ENCODE peak calls at places on chromosomes 7 and 10, in eight cellular contexts. One of them, this sample, is unnamed.

GRCh38 chr7:106813705-106814305 is 51.3 kb upstream of the PIK3CG start:
- DNase-seq in coronary artery: no peak
- DNase-seq in BE2C: no peak
- DNase-seq in AG10803: peak
- DNase-seq in mesothelial cell of epicardium: no peak
- DNase-seq in HCT116: no peak
- DNase-seq in Peyer's patch: no peak
- DNase-seq in neural progenitor cell: no peak
- DNase-seq in this sample: no peak

GRCh38 chr10:92822060-92822634 is 26.2 kb upstream of the EXOC6 start:
- DNase-seq in AG10803: peak
- DNase-seq in mesothelial cell of epicardium: no peak
- DNase-seq in HCT116: no peak
- DNase-seq in Peyer's patch: no peak
- DNase-seq in BE2C: no peak
- DNase-seq in coronary artery: no peak
- DNase-seq in neural progenitor cell: no peak
- DNase-seq in this sample: no peak

GRCh38 chr10:24820616-24821015 is 96.9 kb upstream of the ARHGAP21 start:
- DNase-seq in Peyer's patch: no peak
- DNase-seq in AG10803: no peak
- DNase-seq in coronary artery: no peak
- DNase-seq in BE2C: peak
- DNase-seq in mesothelial cell of epicardium: no peak
- DNase-seq in HCT116: no peak
- DNase-seq in neural progenitor cell: no peak
- DNase-seq in this sample: no peak

GRCh38 chr7:54015251-54015650 is 526.9 kb upstream of the VSTM2A start:
- DNase-seq in Peyer's patch: no peak
- DNase-seq in mesothelial cell of epicardium: no peak
- DNase-seq in BE2C: no peak
- DNase-seq in coronary artery: no peak
- DNase-seq in neural progenitor cell: peak
- DNase-seq in AG10803: no peak
- DNase-seq in HCT116: no peak
- DNase-seq in this sample: no peak

GRCh38 chr10:95419399-95419798 is 128.6 kb upstream of the PDLIM1 start:
- DNase-seq in AG10803: no peak
- DNase-seq in BE2C: no peak
- DNase-seq in neural progenitor cell: no peak
- DNase-seq in coronary artery: no peak
- DNase-seq in HCT116: no peak
- DNase-seq in Peyer's patch: no peak
- DNase-seq in mesothelial cell of epicardium: no peak
- DNase-seq in this sample: no peak

GRCh38 chr7:44461387-44461786 is 29.1 kb downstream of the NUDCD3 start:
- DNase-seq in BE2C: no peak
- DNase-seq in AG10803: peak
- DNase-seq in neural progenitor cell: no peak
- DNase-seq in coronary artery: no peak
- DNase-seq in Peyer's patch: no peak
- DNase-seq in mesothelial cell of epicardium: no peak
- DNase-seq in HCT116: no peak
- DNase-seq in this sample: no peak

GRCh38 chr7:89687266-89687665 is 467.0 kb upstream of the STEAP1 start:
- DNase-seq in Peyer's patch: no peak
- DNase-seq in BE2C: no peak
- DNase-seq in mesothelial cell of epicardium: no peak
- DNase-seq in AG10803: no peak
- DNase-seq in coronary artery: no peak
- DNase-seq in HCT116: no peak
- DNase-seq in neural progenitor cell: no peak
- DNase-seq in this sample: no peak

GRCh38 chr7:33072471-33072870 is 9.9 kb upstream of the NT5C3A start:
- DNase-seq in AG10803: peak
- DNase-seq in HCT116: no peak
- DNase-seq in Peyer's patch: no peak
- DNase-seq in BE2C: no peak
- DNase-seq in mesothelial cell of epicardium: no peak
- DNase-seq in neural progenitor cell: no peak
- DNase-seq in coronary artery: no peak
- DNase-seq in this sample: no peak

GRCh38 chr7:142646274-142646895 is 102.9 kb upstream of the PRSS1 start:
- DNase-seq in coronary artery: no peak
- DNase-seq in BE2C: no peak
- DNase-seq in neural progenitor cell: no peak
- DNase-seq in mesothelial cell of epicardium: no peak
- DNase-seq in AG10803: no peak
- DNase-seq in Peyer's patch: no peak
- DNase-seq in HCT116: no peak
- DNase-seq in this sample: no peak

GRCh38 chr7:6165521-6166325 is 106.7 kb downstream of the CYTH3 start:
- DNase-seq in neural progenitor cell: no peak
- DNase-seq in coronary artery: no peak
- DNase-seq in HCT116: no peak
- DNase-seq in mesothelial cell of epicardium: no peak
- DNase-seq in Peyer's patch: no peak
- DNase-seq in AG10803: no peak
- DNase-seq in BE2C: peak
- DNase-seq in this sample: no peak

GRCh38 chr7:77954773-77955562 is 156.4 kb downstream of the PHTF2 start:
- DNase-seq in neural progenitor cell: no peak
- DNase-seq in coronary artery: no peak
- DNase-seq in AG10803: peak
- DNase-seq in BE2C: no peak
- DNase-seq in mesothelial cell of epicardium: no peak
- DNase-seq in Peyer's patch: no peak
- DNase-seq in HCT116: no peak
- DNase-seq in this sample: no peak

GRCh38 chr10:101130984-101131961 is at the start of gene TLX1:
- DNase-seq in BE2C: peak
- DNase-seq in AG10803: no peak
- DNase-seq in HCT116: no peak
- DNase-seq in mesothelial cell of epicardium: no peak
- DNase-seq in Peyer's patch: no peak
- DNase-seq in coronary artery: no peak
- DNase-seq in neural progenitor cell: peak
- DNase-seq in this sample: no peak

GRCh38 chr7:99394188-99394502 is 14.3 kb downstream of the PDAP1 start:
- DNase-seq in Peyer's patch: no peak
- DNase-seq in coronary artery: no peak
- DNase-seq in BE2C: no peak
- DNase-seq in HCT116: no peak
- DNase-seq in mesothelial cell of epicardium: no peak
- DNase-seq in AG10803: no peak
- DNase-seq in neural progenitor cell: no peak
- DNase-seq in this sample: no peak

GRCh38 chr7:10718768-10719167 is 254.9 kb upstream of the PHF14 start:
- DNase-seq in coronary artery: no peak
- DNase-seq in BE2C: no peak
- DNase-seq in HCT116: no peak
- DNase-seq in mesothelial cell of epicardium: no peak
- DNase-seq in Peyer's patch: no peak
- DNase-seq in neural progenitor cell: no peak
- DNase-seq in AG10803: no peak
- DNase-seq in this sample: no peak

GRCh38 chr7:28570970-28571288 is 158.6 kb downstream of the CREB5 start:
- DNase-seq in BE2C: no peak
- DNase-seq in HCT116: no peak
- DNase-seq in Peyer's patch: no peak
- DNase-seq in coronary artery: no peak
- DNase-seq in neural progenitor cell: no peak
- DNase-seq in AG10803: peak
- DNase-seq in mesothelial cell of epicardium: no peak
- DNase-seq in this sample: no peak

GRCh38 chr10:122075171-122075570 is 86.2 kb downstream of the TACC2 start:
- DNase-seq in Peyer's patch: no peak
- DNase-seq in mesothelial cell of epicardium: no peak
- DNase-seq in coronary artery: no peak
- DNase-seq in AG10803: no peak
- DNase-seq in neural progenitor cell: no peak
- DNase-seq in BE2C: no peak
- DNase-seq in HCT116: no peak
- DNase-seq in this sample: no peak

GRCh38 chr7:24291271-24291670 is 7.3 kb downstream of the NPY start:
- DNase-seq in neural progenitor cell: no peak
- DNase-seq in coronary artery: no peak
- DNase-seq in mesothelial cell of epicardium: no peak
- DNase-seq in Peyer's patch: no peak
- DNase-seq in BE2C: no peak
- DNase-seq in AG10803: no peak
- DNase-seq in HCT116: no peak
- DNase-seq in this sample: no peak

GRCh38 chr7:30411897-30412296 is 66.7 kb downstream of the NOD1 start:
- DNase-seq in Peyer's patch: no peak
- DNase-seq in BE2C: no peak
- DNase-seq in coronary artery: no peak
- DNase-seq in AG10803: no peak
- DNase-seq in neural progenitor cell: no peak
- DNase-seq in mesothelial cell of epicardium: no peak
- DNase-seq in HCT116: no peak
- DNase-seq in this sample: no peak

GRCh38 chr10:44197646-44198045 is 187.3 kb downstream of the CXCL12 start:
- DNase-seq in neural progenitor cell: no peak
- DNase-seq in AG10803: no peak
- DNase-seq in coronary artery: no peak
- DNase-seq in mesothelial cell of epicardium: no peak
- DNase-seq in BE2C: no peak
- DNase-seq in Peyer's patch: no peak
- DNase-seq in HCT116: no peak
- DNase-seq in this sample: no peak

DNA sequence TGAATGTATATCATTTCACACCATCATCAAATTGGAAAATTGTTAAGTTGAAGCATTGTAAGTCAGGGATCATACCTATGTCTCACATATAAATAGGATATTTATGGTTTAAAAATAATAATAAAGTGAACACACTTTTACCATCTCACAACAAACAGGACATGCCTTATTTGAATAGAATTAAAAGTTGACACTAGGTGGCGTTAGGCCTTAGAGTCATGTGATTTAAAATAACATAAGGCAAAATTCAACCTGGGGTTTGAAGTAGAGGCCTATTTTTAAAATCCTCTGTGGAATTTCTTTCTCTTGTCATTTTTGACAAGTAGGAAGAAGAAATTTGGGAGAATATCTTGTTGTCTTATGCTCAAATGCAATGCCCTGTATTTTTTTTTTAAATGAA is 184.7 kb upstream of the PCDH15 start:
- DNase-seq in mesothelial cell of epicardium: no peak
- DNase-seq in Peyer's patch: no peak
- DNase-seq in HCT116: no peak
- DNase-seq in BE2C: no peak
- DNase-seq in AG10803: peak
- DNase-seq in neural progenitor cell: peak
- DNase-seq in coronary artery: no peak
- DNase-seq in this sample: no peak
- TF ChIP-seq CTCF in mesothelial cell of epicardium: peak
- TF ChIP-seq CTCF in Peyer's patch: peak
- TF ChIP-seq CTCF in HCT116: no peak
- TF ChIP-seq CTCF in BE2C: peak
- TF ChIP-seq CTCF in AG10803: peak
- TF ChIP-seq CTCF in neural progenitor cell: peak
- TF ChIP-seq CTCF in coronary artery: no peak
- TF ChIP-seq CTCF in this sample: peak

DNA sequence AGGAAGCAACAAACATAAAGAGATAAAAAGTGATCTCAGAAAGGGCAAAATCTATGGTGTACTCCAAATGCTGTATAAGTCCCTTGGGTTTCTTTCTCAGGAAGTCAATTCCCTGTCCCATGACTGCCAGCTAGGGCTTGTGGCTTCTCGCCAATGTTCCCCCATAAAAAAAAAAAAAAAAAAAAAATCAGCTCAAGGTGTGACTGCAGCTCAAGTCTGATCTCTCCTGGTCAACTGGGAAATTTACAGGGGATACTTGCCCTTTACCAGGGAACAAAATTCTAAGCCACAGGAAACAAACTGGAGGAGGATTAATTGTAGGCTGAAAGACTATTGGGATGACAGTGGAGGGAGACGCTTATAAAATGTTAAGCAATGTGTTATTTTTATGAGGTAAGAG is 76.0 kb downstream of the PCGF5 start:
- DNase-seq in BE2C: no peak
- DNase-seq in coronary artery: no peak
- DNase-seq in Peyer's patch: no peak
- DNase-seq in neural progenitor cell: peak
- DNase-seq in mesothelial cell of epicardium: no peak
- DNase-seq in AG10803: peak
- DNase-seq in HCT116: peak
- DNase-seq in this sample: no peak
- TF ChIP-seq CTCF in BE2C: peak
- TF ChIP-seq CTCF in coronary artery: no peak
- TF ChIP-seq CTCF in Peyer's patch: no peak
- TF ChIP-seq CTCF in neural progenitor cell: peak
- TF ChIP-seq CTCF in mesothelial cell of epicardium: no peak
- TF ChIP-seq CTCF in AG10803: no peak
- TF ChIP-seq CTCF in HCT116: peak
- TF ChIP-seq CTCF in this sample: peak

GRCh38 chr7:82444220-82445049 is 858 bp upstream of the CACNA2D1 start:
- DNase-seq in neural progenitor cell: peak
- DNase-seq in mesothelial cell of epicardium: no peak
- DNase-seq in Peyer's patch: no peak
- DNase-seq in coronary artery: no peak
- DNase-seq in AG10803: no peak
- DNase-seq in BE2C: no peak
- DNase-seq in HCT116: no peak
- DNase-seq in this sample: peak
- TF ChIP-seq CTCF in neural progenitor cell: no peak
- TF ChIP-seq CTCF in mesothelial cell of epicardium: no peak
- TF ChIP-seq CTCF in Peyer's patch: no peak
- TF ChIP-seq CTCF in coronary artery: no peak
- TF ChIP-seq CTCF in AG10803: no peak
- TF ChIP-seq CTCF in BE2C: peak
- TF ChIP-seq CTCF in HCT116: no peak
- TF ChIP-seq CTCF in this sample: peak

GRCh38 chr10:110016037-110016436 is 8.3 kb downstream of the ADD3 start:
- DNase-seq in coronary artery: no peak
- DNase-seq in AG10803: peak
- DNase-seq in neural progenitor cell: peak
- DNase-seq in Peyer's patch: no peak
- DNase-seq in HCT116: no peak
- DNase-seq in BE2C: peak
- DNase-seq in mesothelial cell of epicardium: no peak
- DNase-seq in this sample: no peak
- TF ChIP-seq CTCF in coronary artery: no peak
- TF ChIP-seq CTCF in AG10803: peak
- TF ChIP-seq CTCF in neural progenitor cell: peak
- TF ChIP-seq CTCF in Peyer's patch: peak
- TF ChIP-seq CTCF in HCT116: peak
- TF ChIP-seq CTCF in BE2C: peak
- TF ChIP-seq CTCF in mesothelial cell of epicardium: no peak
- TF ChIP-seq CTCF in this sample: no peak

This sample was measured in neural crest cell.